ENCODE peak calls at places on chromosome 3, in five cellular contexts. One of them, this sample, is unnamed.

GRCh38 chr3:775178-775885 is 317.5 kb upstream of the CNTN6 start:
- DNase-seq in HEK293T: no peak
- DNase-seq in GDM1: no peak
- DNase-seq in right lobe of liver: no peak
- DNase-seq in mucosa of gallbladder: no peak
- DNase-seq in this sample: no peak

GRCh38 chr3:16151109-16151508 is 23.4 kb upstream of the GALNT15 start:
- DNase-seq in right lobe of liver: peak
- DNase-seq in mucosa of gallbladder: peak
- DNase-seq in GDM1: peak
- DNase-seq in HEK293T: no peak
- DNase-seq in this sample: no peak

GRCh38 chr3:135271562-135272290 is 476.7 kb downstream of the EPHB1 start:
- DNase-seq in right lobe of liver: peak
- DNase-seq in GDM1: no peak
- DNase-seq in HEK293T: no peak
- DNase-seq in mucosa of gallbladder: no peak
- DNase-seq in this sample: no peak

GRCh38 chr3:66761093-66761780 is 236.9 kb upstream of the KBTBD8 start:
- DNase-seq in GDM1: no peak
- DNase-seq in right lobe of liver: no peak
- DNase-seq in mucosa of gallbladder: no peak
- DNase-seq in HEK293T: no peak
- DNase-seq in this sample: no peak

GRCh38 chr3:195249057-195249770 is 21.7 kb downstream of the XXYLT1 start:
- DNase-seq in HEK293T: no peak
- DNase-seq in GDM1: no peak
- DNase-seq in right lobe of liver: peak
- DNase-seq in mucosa of gallbladder: no peak
- DNase-seq in this sample: peak

GRCh38 chr3:11950576-11950975 is 53.6 kb upstream of the SYN2 start:
- DNase-seq in HEK293T: no peak
- DNase-seq in GDM1: no peak
- DNase-seq in mucosa of gallbladder: no peak
- DNase-seq in right lobe of liver: no peak
- DNase-seq in this sample: no peak

GRCh38 chr3:31295150-31295765 is 237.5 kb upstream of the STT3B start:
- DNase-seq in right lobe of liver: no peak
- DNase-seq in mucosa of gallbladder: no peak
- DNase-seq in GDM1: no peak
- DNase-seq in HEK293T: no peak
- DNase-seq in this sample: no peak

GRCh38 chr3:149784064-149784704 is 8.2 kb downstream of the ANKUB1 start:
- DNase-seq in mucosa of gallbladder: no peak
- DNase-seq in HEK293T: no peak
- DNase-seq in GDM1: no peak
- DNase-seq in right lobe of liver: no peak
- DNase-seq in this sample: no peak

GRCh38 chr3:133712017-133712416 is 34.2 kb upstream of the TF start:
- DNase-seq in right lobe of liver: peak
- DNase-seq in mucosa of gallbladder: no peak
- DNase-seq in HEK293T: no peak
- DNase-seq in GDM1: no peak
- DNase-seq in this sample: peak

GRCh38 chr3:126285369-126285768 is 71.8 kb downstream of the KLF15 start:
- DNase-seq in right lobe of liver: no peak
- DNase-seq in mucosa of gallbladder: peak
- DNase-seq in GDM1: no peak
- DNase-seq in HEK293T: no peak
- DNase-seq in this sample: no peak

GRCh38 chr3:126063358-126063965 is 20.5 kb downstream of the SLC41A3 start:
- DNase-seq in right lobe of liver: no peak
- DNase-seq in HEK293T: peak
- DNase-seq in GDM1: no peak
- DNase-seq in mucosa of gallbladder: no peak
- DNase-seq in this sample: no peak

GRCh38 chr3:180548050-180548449 is 53.9 kb upstream of the TTC14 start:
- DNase-seq in mucosa of gallbladder: no peak
- DNase-seq in HEK293T: no peak
- DNase-seq in GDM1: no peak
- DNase-seq in right lobe of liver: no peak
- DNase-seq in this sample: no peak

GRCh38 chr3:140765246-140765645 is 87.4 kb downstream of the TRIM42 start:
- DNase-seq in right lobe of liver: no peak
- DNase-seq in HEK293T: no peak
- DNase-seq in mucosa of gallbladder: no peak
- DNase-seq in GDM1: no peak
- DNase-seq in this sample: no peak

GRCh38 chr3:114440700-114441099 is 146.9 kb downstream of the TIGIT start:
- DNase-seq in right lobe of liver: no peak
- DNase-seq in mucosa of gallbladder: no peak
- DNase-seq in GDM1: no peak
- DNase-seq in HEK293T: no peak
- DNase-seq in this sample: no peak

GRCh38 chr3:71659758-71660666 is 65.2 kb downstream of the EIF4E3 start:
- DNase-seq in HEK293T: no peak
- DNase-seq in right lobe of liver: no peak
- DNase-seq in mucosa of gallbladder: no peak
- DNase-seq in GDM1: no peak
- DNase-seq in this sample: no peak

GRCh38 chr3:171113716-171114115 is 87.2 kb upstream of the SLC2A2 start:
- DNase-seq in HEK293T: peak
- DNase-seq in GDM1: no peak
- DNase-seq in mucosa of gallbladder: no peak
- DNase-seq in right lobe of liver: no peak
- DNase-seq in this sample: no peak

GRCh38 chr3:4978966-4979400 is 254 bp upstream of the BHLHE40 start:
- DNase-seq in HEK293T: peak
- DNase-seq in right lobe of liver: peak
- DNase-seq in GDM1: peak
- DNase-seq in mucosa of gallbladder: peak
- DNase-seq in this sample: peak

GRCh38 chr3:185822221-185822956 is 2.5 kb downstream of the IGF2BP2 start:
- DNase-seq in HEK293T: no peak
- DNase-seq in mucosa of gallbladder: no peak
- DNase-seq in right lobe of liver: no peak
- DNase-seq in GDM1: no peak
- DNase-seq in this sample: no peak

GRCh38 chr3:4290272-4290893 is 12.8 kb upstream of the SETMAR start:
- DNase-seq in mucosa of gallbladder: peak
- DNase-seq in right lobe of liver: no peak
- DNase-seq in GDM1: peak
- DNase-seq in HEK293T: peak
- DNase-seq in this sample: no peak

GRCh38 chr3:58052373-58053273 is 44.4 kb downstream of the FLNB start:
- DNase-seq in mucosa of gallbladder: peak
- DNase-seq in GDM1: no peak
- DNase-seq in right lobe of liver: peak
- DNase-seq in HEK293T: no peak
- DNase-seq in this sample: peak

GRCh38 chr3:151415289-151415688 is 30.7 kb upstream of the P2RY12 start:
- DNase-seq in HEK293T: no peak
- DNase-seq in GDM1: no peak
- DNase-seq in mucosa of gallbladder: no peak
- DNase-seq in right lobe of liver: no peak
- DNase-seq in this sample: no peak

GRCh38 chr3:19506171-19506570 is 357.9 kb downstream of the KCNH8 start:
- DNase-seq in mucosa of gallbladder: no peak
- DNase-seq in right lobe of liver: no peak
- DNase-seq in GDM1: no peak
- DNase-seq in HEK293T: no peak
- DNase-seq in this sample: no peak

GRCh38 chr3:151314593-151314992 is 2.0 kb downstream of the GPR87 start:
- DNase-seq in right lobe of liver: no peak
- DNase-seq in GDM1: no peak
- DNase-seq in mucosa of gallbladder: no peak
- DNase-seq in HEK293T: no peak
- DNase-seq in this sample: no peak

GRCh38 chr3:111715911-111716523 is 120.9 kb upstream of the ZBED2 start:
- DNase-seq in right lobe of liver: peak
- DNase-seq in GDM1: no peak
- DNase-seq in HEK293T: peak
- DNase-seq in mucosa of gallbladder: peak
- DNase-seq in this sample: peak

GRCh38 chr3:57060089-57060829 is at the start of gene SPATA12:
- DNase-seq in right lobe of liver: peak
- DNase-seq in mucosa of gallbladder: peak
- DNase-seq in HEK293T: peak
- DNase-seq in GDM1: peak
- DNase-seq in this sample: no peak